ENCODE peak calls at places on chromosomes 2 and 18, in seven cellular contexts. One of them, this sample, is unnamed.

GRCh38 chr2:136131484-136131960 is 13.6 kb upstream of the CXCR4 start:
- ATAC-seq in left lobe of liver: no peak
- ATAC-seq in naive thymus-derived CD4-positive, alpha-beta T cell: peak
- ATAC-seq in stimulated activated naive CD8-positive, alpha-beta T cell treated with anti-CD3 and anti-CD28 coated beads, Interleukin-15, amount 100 ng/mL, for 72 hours: peak
- ATAC-seq in pancreas: no peak
- ATAC-seq in sciatic nerve: no peak
- ATAC-seq in activated CD8-positive, alpha-beta T cell treated with anti-CD3 and anti-CD28 coated beads, Interleukin-2, amount 10 ng/mL, durations not matched to agents 7 days and 5 days: peak
- ATAC-seq in this sample: peak

GRCh38 chr2:157093666-157094065 is 163.8 kb upstream of the GALNT5 start:
- ATAC-seq in left lobe of liver: no peak
- ATAC-seq in activated CD8-positive, alpha-beta T cell treated with anti-CD3 and anti-CD28 coated beads, Interleukin-2, amount 10 ng/mL, durations not matched to agents 7 days and 5 days: no peak
- ATAC-seq in pancreas: no peak
- ATAC-seq in sciatic nerve: no peak
- ATAC-seq in naive thymus-derived CD4-positive, alpha-beta T cell: no peak
- ATAC-seq in stimulated activated naive CD8-positive, alpha-beta T cell treated with anti-CD3 and anti-CD28 coated beads, Interleukin-15, amount 100 ng/mL, for 72 hours: no peak
- ATAC-seq in this sample: no peak

GRCh38 chr2:156541229-156541628 is 105.0 kb downstream of the GPD2 start:
- ATAC-seq in naive thymus-derived CD4-positive, alpha-beta T cell: no peak
- ATAC-seq in activated CD8-positive, alpha-beta T cell treated with anti-CD3 and anti-CD28 coated beads, Interleukin-2, amount 10 ng/mL, durations not matched to agents 7 days and 5 days: no peak
- ATAC-seq in stimulated activated naive CD8-positive, alpha-beta T cell treated with anti-CD3 and anti-CD28 coated beads, Interleukin-15, amount 100 ng/mL, for 72 hours: no peak
- ATAC-seq in sciatic nerve: no peak
- ATAC-seq in pancreas: no peak
- ATAC-seq in left lobe of liver: no peak
- ATAC-seq in this sample: no peak

GRCh38 chr18:32669549-32670165 is 103.2 kb downstream of the KLHL14 start:
- ATAC-seq in pancreas: no peak
- ATAC-seq in left lobe of liver: no peak
- ATAC-seq in activated CD8-positive, alpha-beta T cell treated with anti-CD3 and anti-CD28 coated beads, Interleukin-2, amount 10 ng/mL, durations not matched to agents 7 days and 5 days: no peak
- ATAC-seq in stimulated activated naive CD8-positive, alpha-beta T cell treated with anti-CD3 and anti-CD28 coated beads, Interleukin-15, amount 100 ng/mL, for 72 hours: peak
- ATAC-seq in sciatic nerve: no peak
- ATAC-seq in naive thymus-derived CD4-positive, alpha-beta T cell: no peak
- ATAC-seq in this sample: no peak

GRCh38 chr2:168685619-168686453 is 116.6 kb upstream of the NOSTRIN start:
- ATAC-seq in sciatic nerve: no peak
- ATAC-seq in stimulated activated naive CD8-positive, alpha-beta T cell treated with anti-CD3 and anti-CD28 coated beads, Interleukin-15, amount 100 ng/mL, for 72 hours: no peak
- ATAC-seq in pancreas: no peak
- ATAC-seq in left lobe of liver: no peak
- ATAC-seq in naive thymus-derived CD4-positive, alpha-beta T cell: peak
- ATAC-seq in activated CD8-positive, alpha-beta T cell treated with anti-CD3 and anti-CD28 coated beads, Interleukin-2, amount 10 ng/mL, durations not matched to agents 7 days and 5 days: no peak
- ATAC-seq in this sample: no peak

GRCh38 chr2:7774481-7774880 is 857.3 kb downstream of the RNF144A start:
- ATAC-seq in left lobe of liver: no peak
- ATAC-seq in pancreas: no peak
- ATAC-seq in naive thymus-derived CD4-positive, alpha-beta T cell: no peak
- ATAC-seq in activated CD8-positive, alpha-beta T cell treated with anti-CD3 and anti-CD28 coated beads, Interleukin-2, amount 10 ng/mL, durations not matched to agents 7 days and 5 days: no peak
- ATAC-seq in stimulated activated naive CD8-positive, alpha-beta T cell treated with anti-CD3 and anti-CD28 coated beads, Interleukin-15, amount 100 ng/mL, for 72 hours: peak
- ATAC-seq in sciatic nerve: no peak
- ATAC-seq in this sample: peak

GRCh38 chr2:27139310-27139709 is at the start of gene PRR30:
- ATAC-seq in naive thymus-derived CD4-positive, alpha-beta T cell: no peak
- ATAC-seq in sciatic nerve: no peak
- ATAC-seq in left lobe of liver: no peak
- ATAC-seq in activated CD8-positive, alpha-beta T cell treated with anti-CD3 and anti-CD28 coated beads, Interleukin-2, amount 10 ng/mL, durations not matched to agents 7 days and 5 days: no peak
- ATAC-seq in pancreas: no peak
- ATAC-seq in stimulated activated naive CD8-positive, alpha-beta T cell treated with anti-CD3 and anti-CD28 coated beads, Interleukin-15, amount 100 ng/mL, for 72 hours: no peak
- ATAC-seq in this sample: no peak

GRCh38 chr2:230777681-230778080 is 65.0 kb downstream of the CAB39 start:
- ATAC-seq in pancreas: no peak
- ATAC-seq in activated CD8-positive, alpha-beta T cell treated with anti-CD3 and anti-CD28 coated beads, Interleukin-2, amount 10 ng/mL, durations not matched to agents 7 days and 5 days: no peak
- ATAC-seq in left lobe of liver: no peak
- ATAC-seq in stimulated activated naive CD8-positive, alpha-beta T cell treated with anti-CD3 and anti-CD28 coated beads, Interleukin-15, amount 100 ng/mL, for 72 hours: no peak
- ATAC-seq in naive thymus-derived CD4-positive, alpha-beta T cell: no peak
- ATAC-seq in sciatic nerve: no peak
- ATAC-seq in this sample: no peak

GRCh38 chr2:42256502-42256901 is 87.3 kb downstream of the EML4 start:
- ATAC-seq in stimulated activated naive CD8-positive, alpha-beta T cell treated with anti-CD3 and anti-CD28 coated beads, Interleukin-15, amount 100 ng/mL, for 72 hours: peak
- ATAC-seq in sciatic nerve: no peak
- ATAC-seq in activated CD8-positive, alpha-beta T cell treated with anti-CD3 and anti-CD28 coated beads, Interleukin-2, amount 10 ng/mL, durations not matched to agents 7 days and 5 days: peak
- ATAC-seq in naive thymus-derived CD4-positive, alpha-beta T cell: peak
- ATAC-seq in left lobe of liver: no peak
- ATAC-seq in pancreas: no peak
- ATAC-seq in this sample: peak

GRCh38 chr2:68411397-68412126 is 46.5 kb downstream of the PLEK start:
- ATAC-seq in stimulated activated naive CD8-positive, alpha-beta T cell treated with anti-CD3 and anti-CD28 coated beads, Interleukin-15, amount 100 ng/mL, for 72 hours: no peak
- ATAC-seq in pancreas: no peak
- ATAC-seq in left lobe of liver: no peak
- ATAC-seq in activated CD8-positive, alpha-beta T cell treated with anti-CD3 and anti-CD28 coated beads, Interleukin-2, amount 10 ng/mL, durations not matched to agents 7 days and 5 days: no peak
- ATAC-seq in sciatic nerve: no peak
- ATAC-seq in naive thymus-derived CD4-positive, alpha-beta T cell: peak
- ATAC-seq in this sample: no peak

GRCh38 chr2:102770506-102770905 is 8.7 kb downstream of the TMEM182 start:
- ATAC-seq in sciatic nerve: no peak
- ATAC-seq in stimulated activated naive CD8-positive, alpha-beta T cell treated with anti-CD3 and anti-CD28 coated beads, Interleukin-15, amount 100 ng/mL, for 72 hours: no peak
- ATAC-seq in naive thymus-derived CD4-positive, alpha-beta T cell: no peak
- ATAC-seq in activated CD8-positive, alpha-beta T cell treated with anti-CD3 and anti-CD28 coated beads, Interleukin-2, amount 10 ng/mL, durations not matched to agents 7 days and 5 days: no peak
- ATAC-seq in pancreas: no peak
- ATAC-seq in left lobe of liver: no peak
- ATAC-seq in this sample: no peak

GRCh38 chr2:239118675-239119211 is 270.9 kb downstream of the TWIST2 start:
- ATAC-seq in stimulated activated naive CD8-positive, alpha-beta T cell treated with anti-CD3 and anti-CD28 coated beads, Interleukin-15, amount 100 ng/mL, for 72 hours: peak
- ATAC-seq in pancreas: no peak
- ATAC-seq in left lobe of liver: no peak
- ATAC-seq in naive thymus-derived CD4-positive, alpha-beta T cell: peak
- ATAC-seq in activated CD8-positive, alpha-beta T cell treated with anti-CD3 and anti-CD28 coated beads, Interleukin-2, amount 10 ng/mL, durations not matched to agents 7 days and 5 days: no peak
- ATAC-seq in sciatic nerve: no peak
- ATAC-seq in this sample: peak

GRCh38 chr2:175371378-175371777 is 189.9 kb upstream of the ATP5MC3 start:
- ATAC-seq in sciatic nerve: no peak
- ATAC-seq in naive thymus-derived CD4-positive, alpha-beta T cell: no peak
- ATAC-seq in pancreas: no peak
- ATAC-seq in activated CD8-positive, alpha-beta T cell treated with anti-CD3 and anti-CD28 coated beads, Interleukin-2, amount 10 ng/mL, durations not matched to agents 7 days and 5 days: no peak
- ATAC-seq in left lobe of liver: no peak
- ATAC-seq in stimulated activated naive CD8-positive, alpha-beta T cell treated with anti-CD3 and anti-CD28 coated beads, Interleukin-15, amount 100 ng/mL, for 72 hours: no peak
- ATAC-seq in this sample: no peak

GRCh38 chr2:10478298-10478625 is 30.1 kb upstream of the ODC1 start:
- ATAC-seq in left lobe of liver: no peak
- ATAC-seq in pancreas: no peak
- ATAC-seq in naive thymus-derived CD4-positive, alpha-beta T cell: no peak
- ATAC-seq in activated CD8-positive, alpha-beta T cell treated with anti-CD3 and anti-CD28 coated beads, Interleukin-2, amount 10 ng/mL, durations not matched to agents 7 days and 5 days: no peak
- ATAC-seq in sciatic nerve: no peak
- ATAC-seq in stimulated activated naive CD8-positive, alpha-beta T cell treated with anti-CD3 and anti-CD28 coated beads, Interleukin-15, amount 100 ng/mL, for 72 hours: peak
- ATAC-seq in this sample: no peak

GRCh38 chr2:172351586-172351985 is 75.8 kb upstream of the ITGA6 start:
- ATAC-seq in naive thymus-derived CD4-positive, alpha-beta T cell: no peak
- ATAC-seq in activated CD8-positive, alpha-beta T cell treated with anti-CD3 and anti-CD28 coated beads, Interleukin-2, amount 10 ng/mL, durations not matched to agents 7 days and 5 days: no peak
- ATAC-seq in left lobe of liver: no peak
- ATAC-seq in pancreas: peak
- ATAC-seq in sciatic nerve: peak
- ATAC-seq in stimulated activated naive CD8-positive, alpha-beta T cell treated with anti-CD3 and anti-CD28 coated beads, Interleukin-15, amount 100 ng/mL, for 72 hours: no peak
- ATAC-seq in this sample: no peak

GRCh38 chr2:207155516-207155915 is 10.2 kb downstream of the KLF7 start:
- ATAC-seq in naive thymus-derived CD4-positive, alpha-beta T cell: peak
- ATAC-seq in pancreas: no peak
- ATAC-seq in stimulated activated naive CD8-positive, alpha-beta T cell treated with anti-CD3 and anti-CD28 coated beads, Interleukin-15, amount 100 ng/mL, for 72 hours: peak
- ATAC-seq in activated CD8-positive, alpha-beta T cell treated with anti-CD3 and anti-CD28 coated beads, Interleukin-2, amount 10 ng/mL, durations not matched to agents 7 days and 5 days: no peak
- ATAC-seq in left lobe of liver: no peak
- ATAC-seq in sciatic nerve: no peak
- ATAC-seq in this sample: no peak

GRCh38 chr2:53095227-53095626 is 672.4 kb upstream of the CHAC2 start:
- ATAC-seq in pancreas: no peak
- ATAC-seq in sciatic nerve: no peak
- ATAC-seq in naive thymus-derived CD4-positive, alpha-beta T cell: no peak
- ATAC-seq in left lobe of liver: no peak
- ATAC-seq in activated CD8-positive, alpha-beta T cell treated with anti-CD3 and anti-CD28 coated beads, Interleukin-2, amount 10 ng/mL, durations not matched to agents 7 days and 5 days: no peak
- ATAC-seq in stimulated activated naive CD8-positive, alpha-beta T cell treated with anti-CD3 and anti-CD28 coated beads, Interleukin-15, amount 100 ng/mL, for 72 hours: no peak
- ATAC-seq in this sample: no peak

GRCh38 chr2:207632575-207633492 is 7.6 kb upstream of the METTL21A start:
- ATAC-seq in pancreas: no peak
- ATAC-seq in naive thymus-derived CD4-positive, alpha-beta T cell: peak
- ATAC-seq in activated CD8-positive, alpha-beta T cell treated with anti-CD3 and anti-CD28 coated beads, Interleukin-2, amount 10 ng/mL, durations not matched to agents 7 days and 5 days: peak
- ATAC-seq in sciatic nerve: no peak
- ATAC-seq in left lobe of liver: peak
- ATAC-seq in stimulated activated naive CD8-positive, alpha-beta T cell treated with anti-CD3 and anti-CD28 coated beads, Interleukin-15, amount 100 ng/mL, for 72 hours: peak
- ATAC-seq in this sample: peak

GRCh38 chr2:205675861-205676516 is 6.3 kb upstream of the NRP2 start:
- ATAC-seq in left lobe of liver: peak
- ATAC-seq in activated CD8-positive, alpha-beta T cell treated with anti-CD3 and anti-CD28 coated beads, Interleukin-2, amount 10 ng/mL, durations not matched to agents 7 days and 5 days: no peak
- ATAC-seq in pancreas: no peak
- ATAC-seq in naive thymus-derived CD4-positive, alpha-beta T cell: no peak
- ATAC-seq in sciatic nerve: peak
- ATAC-seq in stimulated activated naive CD8-positive, alpha-beta T cell treated with anti-CD3 and anti-CD28 coated beads, Interleukin-15, amount 100 ng/mL, for 72 hours: no peak
- ATAC-seq in this sample: no peak

GRCh38 chr2:45909677-45910191 is 258.3 kb downstream of the PRKCE start:
- ATAC-seq in naive thymus-derived CD4-positive, alpha-beta T cell: peak
- ATAC-seq in sciatic nerve: no peak
- ATAC-seq in stimulated activated naive CD8-positive, alpha-beta T cell treated with anti-CD3 and anti-CD28 coated beads, Interleukin-15, amount 100 ng/mL, for 72 hours: no peak
- ATAC-seq in pancreas: peak
- ATAC-seq in left lobe of liver: no peak
- ATAC-seq in activated CD8-positive, alpha-beta T cell treated with anti-CD3 and anti-CD28 coated beads, Interleukin-2, amount 10 ng/mL, durations not matched to agents 7 days and 5 days: no peak
- ATAC-seq in this sample: no peak